ENCODE peak calls at places on chromosomes 4 and X, in seven cellular contexts. One of them, this sample, is unnamed.

GRCh38 chr4:168501407-168501806 is 4.6 kb downstream of the PALLD start:
- DNase-seq in transverse colon: no peak
- DNase-seq in K562: no peak
- DNase-seq in tibial nerve: no peak
- DNase-seq in suprapubic skin: no peak
- DNase-seq in A549: no peak
- DNase-seq in GM12878: no peak
- DNase-seq in this sample: no peak

GRCh38 chr4:145769450-145770037 is 89.6 kb downstream of the C4orf51 start:
- DNase-seq in transverse colon: no peak
- DNase-seq in K562: no peak
- DNase-seq in tibial nerve: no peak
- DNase-seq in suprapubic skin: no peak
- DNase-seq in A549: no peak
- DNase-seq in GM12878: no peak
- DNase-seq in this sample: no peak

GRCh38 chrX:115318139-115318538 is 28.6 kb downstream of the LUZP4 start:
- DNase-seq in transverse colon: no peak
- DNase-seq in K562: no peak
- DNase-seq in tibial nerve: no peak
- DNase-seq in suprapubic skin: no peak
- DNase-seq in A549: no peak
- DNase-seq in GM12878: no peak
- DNase-seq in this sample: no peak

GRCh38 chr4:38177035-38177791 is 217.0 kb downstream of the PTTG2 start:
- DNase-seq in transverse colon: peak; percentile 46
- DNase-seq in K562: no peak
- DNase-seq in tibial nerve: no peak
- DNase-seq in suprapubic skin: no peak
- DNase-seq in A549: no peak
- DNase-seq in GM12878: no peak
- DNase-seq in this sample: peak; percentile 71

GRCh38 chr4:88802138-88802537 is 104.5 kb upstream of the NAP1L5 start:
- DNase-seq in transverse colon: no peak
- DNase-seq in K562: no peak
- DNase-seq in tibial nerve: no peak
- DNase-seq in suprapubic skin: no peak
- DNase-seq in A549: no peak
- DNase-seq in GM12878: no peak
- DNase-seq in this sample: no peak

GRCh38 chr4:140252144-140252741 is 98.3 kb upstream of the MAML3 start:
- DNase-seq in transverse colon: peak; percentile 46
- DNase-seq in K562: no peak
- DNase-seq in tibial nerve: no peak
- DNase-seq in suprapubic skin: no peak
- DNase-seq in A549: peak; percentile 21
- DNase-seq in GM12878: no peak
- DNase-seq in this sample: peak; percentile 31

GRCh38 chr4:118112647-118113046 is 78.4 kb downstream of the NDST3 start:
- DNase-seq in transverse colon: no peak
- DNase-seq in K562: no peak
- DNase-seq in tibial nerve: no peak
- DNase-seq in suprapubic skin: no peak
- DNase-seq in A549: no peak
- DNase-seq in GM12878: no peak
- DNase-seq in this sample: no peak

GRCh38 chr4:12636191-12636590 is 847.9 kb downstream of the RAB28 start:
- DNase-seq in transverse colon: no peak
- DNase-seq in K562: no peak
- DNase-seq in tibial nerve: no peak
- DNase-seq in suprapubic skin: no peak
- DNase-seq in A549: no peak
- DNase-seq in GM12878: no peak
- DNase-seq in this sample: no peak

GRCh38 chrX:17655232-17656034 is 81.9 kb upstream of the SCML1 start:
- DNase-seq in transverse colon: no peak
- DNase-seq in K562: no peak
- DNase-seq in tibial nerve: no peak
- DNase-seq in suprapubic skin: no peak
- DNase-seq in A549: no peak
- DNase-seq in GM12878: no peak
- DNase-seq in this sample: no peak

GRCh38 chr4:60805500-60806313 is 394.4 kb upstream of the ADGRL3 start:
- DNase-seq in transverse colon: no peak
- DNase-seq in K562: peak; percentile 1
- DNase-seq in tibial nerve: no peak
- DNase-seq in suprapubic skin: no peak
- DNase-seq in A549: no peak
- DNase-seq in GM12878: no peak
- DNase-seq in this sample: no peak

GRCh38 chrX:115563633-115564182 is 2.7 kb downstream of the PLS3 start:
- DNase-seq in transverse colon: no peak
- DNase-seq in K562: no peak
- DNase-seq in tibial nerve: no peak
- DNase-seq in suprapubic skin: no peak
- DNase-seq in A549: no peak
- DNase-seq in GM12878: no peak
- DNase-seq in this sample: no peak

GRCh38 chr4:128068927-128069326 is 7.8 kb downstream of the LARP1B start:
- DNase-seq in transverse colon: no peak
- DNase-seq in K562: peak; percentile 11
- DNase-seq in tibial nerve: no peak
- DNase-seq in suprapubic skin: no peak
- DNase-seq in A549: peak; percentile 13
- DNase-seq in GM12878: no peak
- DNase-seq in this sample: no peak

GRCh38 chr4:125155251-125155650 is 159.5 kb upstream of the FAT4 start:
- DNase-seq in transverse colon: no peak
- DNase-seq in K562: no peak
- DNase-seq in tibial nerve: no peak
- DNase-seq in suprapubic skin: no peak
- DNase-seq in A549: no peak
- DNase-seq in GM12878: no peak
- DNase-seq in this sample: no peak

GRCh38 chrX:6074532-6074931 is 154.1 kb downstream of the NLGN4X start:
- DNase-seq in transverse colon: no peak
- DNase-seq in K562: no peak
- DNase-seq in tibial nerve: no peak
- DNase-seq in suprapubic skin: no peak
- DNase-seq in A549: no peak
- DNase-seq in GM12878: no peak
- DNase-seq in this sample: no peak

GRCh38 chrX:134484039-134484438 is 24.1 kb downstream of the HPRT1 start:
- DNase-seq in transverse colon: no peak
- DNase-seq in K562: peak; percentile 10
- DNase-seq in tibial nerve: no peak
- DNase-seq in suprapubic skin: no peak
- DNase-seq in A549: peak; percentile 7
- DNase-seq in GM12878: no peak
- DNase-seq in this sample: no peak

GRCh38 chr4:151304226-151304625 is 21.2 kb downstream of the SH3D19 start:
- DNase-seq in transverse colon: no peak
- DNase-seq in K562: no peak
- DNase-seq in tibial nerve: no peak
- DNase-seq in suprapubic skin: no peak
- DNase-seq in A549: no peak
- DNase-seq in GM12878: no peak
- DNase-seq in this sample: no peak

GRCh38 chrX:150361777-150362351 is 1.3 kb upstream of the MAMLD1 start:
- DNase-seq in transverse colon: no peak
- DNase-seq in K562: no peak
- DNase-seq in tibial nerve: no peak
- DNase-seq in suprapubic skin: no peak
- DNase-seq in A549: no peak
- DNase-seq in GM12878: no peak
- DNase-seq in this sample: no peak

GRCh38 chr4:153295131-153295755 is 49.2 kb upstream of the MND1 start:
- DNase-seq in transverse colon: no peak
- DNase-seq in K562: peak; percentile 43
- DNase-seq in tibial nerve: no peak
- DNase-seq in suprapubic skin: no peak
- DNase-seq in A549: no peak
- DNase-seq in GM12878: no peak
- DNase-seq in this sample: no peak

GRCh38 chrX:75642811-75643361 is 120.0 kb upstream of the ZDHHC15 start:
- DNase-seq in transverse colon: no peak
- DNase-seq in K562: no peak
- DNase-seq in tibial nerve: no peak
- DNase-seq in suprapubic skin: no peak
- DNase-seq in A549: no peak
- DNase-seq in GM12878: no peak
- DNase-seq in this sample: no peak

GRCh38 chr4:105544517-105544916 is 7.9 kb upstream of the ARHGEF38 start:
- DNase-seq in transverse colon: no peak
- DNase-seq in K562: no peak
- DNase-seq in tibial nerve: no peak
- DNase-seq in suprapubic skin: no peak
- DNase-seq in A549: no peak
- DNase-seq in GM12878: no peak
- DNase-seq in this sample: no peak
- TF ChIP-seq EP300 in transverse colon: no peak
- TF ChIP-seq EP300 in K562: no peak
- TF ChIP-seq EP300 in tibial nerve: no peak
- TF ChIP-seq EP300 in suprapubic skin: no peak
- TF ChIP-seq EP300 in A549: no peak
- TF ChIP-seq EP300 in GM12878: no peak
- TF ChIP-seq EP300 in this sample: no peak

DNA sequence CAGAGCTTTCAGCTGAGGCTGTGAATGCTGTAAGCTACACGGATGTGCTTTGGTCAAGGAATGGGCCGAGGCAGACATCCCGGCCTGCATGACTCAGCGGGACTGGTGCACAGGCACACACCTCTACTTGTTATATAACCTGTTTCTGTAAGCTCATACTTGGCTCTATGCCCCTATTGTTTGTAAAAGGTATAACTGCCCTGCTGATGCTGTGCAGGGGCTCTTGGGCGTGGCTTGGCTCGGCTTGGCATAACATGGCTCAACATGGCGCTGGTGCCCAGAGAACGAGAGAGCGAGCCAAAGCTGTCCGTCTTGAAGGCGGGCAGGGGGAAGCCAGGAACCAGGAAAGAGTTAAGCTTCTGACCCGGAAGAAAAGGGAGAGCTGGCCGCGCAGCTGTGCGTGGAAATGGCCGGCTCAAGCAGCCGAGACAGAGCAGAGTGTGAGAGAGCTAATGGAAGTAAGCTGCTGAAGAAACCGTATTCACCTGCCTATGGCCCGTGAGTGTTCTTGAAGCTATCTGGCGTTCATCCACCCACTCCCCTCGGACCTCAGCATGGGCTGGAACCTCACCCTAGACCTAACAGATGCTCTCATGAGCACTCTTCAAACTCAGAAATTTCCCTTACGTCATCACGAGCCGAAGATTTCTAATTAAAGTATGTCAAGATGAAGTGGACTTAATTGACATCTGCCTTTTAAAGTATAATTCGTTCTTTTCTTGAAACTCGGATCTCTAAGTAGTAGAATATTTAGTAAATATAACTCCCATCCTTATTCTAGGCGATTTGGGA is 286.3 kb upstream of the AGA start:
- DNase-seq in transverse colon: peak; percentile 32
- DNase-seq in K562: no peak
- DNase-seq in tibial nerve: no peak
- DNase-seq in suprapubic skin: no peak
- DNase-seq in A549: no peak
- DNase-seq in GM12878: no peak
- DNase-seq in this sample: no peak
- TF ChIP-seq EP300 in transverse colon: no peak
- TF ChIP-seq EP300 in K562: no peak
- TF ChIP-seq EP300 in tibial nerve: no peak
- TF ChIP-seq EP300 in suprapubic skin: no peak
- TF ChIP-seq EP300 in A549: no peak
- TF ChIP-seq EP300 in GM12878: no peak
- TF ChIP-seq EP300 in this sample: no peak

GRCh38 chr4:106142616-106143015 is 173.4 kb downstream of the TBCK start:
- DNase-seq in transverse colon: no peak
- DNase-seq in K562: no peak
- DNase-seq in tibial nerve: no peak
- DNase-seq in suprapubic skin: no peak
- DNase-seq in A549: no peak
- DNase-seq in GM12878: no peak
- DNase-seq in this sample: no peak
- TF ChIP-seq EP300 in transverse colon: no peak
- TF ChIP-seq EP300 in K562: no peak
- TF ChIP-seq EP300 in tibial nerve: no peak
- TF ChIP-seq EP300 in suprapubic skin: no peak
- TF ChIP-seq EP300 in A549: no peak
- TF ChIP-seq EP300 in GM12878: no peak
- TF ChIP-seq EP300 in this sample: no peak

GRCh38 chrX:131725001-131725654 is 181.3 kb downstream of the OR13H1 start:
- DNase-seq in transverse colon: no peak
- DNase-seq in K562: no peak
- DNase-seq in tibial nerve: no peak
- DNase-seq in suprapubic skin: no peak
- DNase-seq in A549: no peak
- DNase-seq in GM12878: no peak
- DNase-seq in this sample: no peak

GRCh38 chrX:131727778-131728177 is 183.9 kb downstream of the OR13H1 start:
- DNase-seq in transverse colon: no peak
- DNase-seq in K562: no peak
- DNase-seq in tibial nerve: no peak
- DNase-seq in suprapubic skin: no peak
- DNase-seq in A549: no peak
- DNase-seq in GM12878: no peak
- DNase-seq in this sample: no peak

GRCh38 chrX:131729295-131729694 is 185.4 kb downstream of the OR13H1 start:
- DNase-seq in transverse colon: peak; percentile 89
- DNase-seq in K562: no peak
- DNase-seq in tibial nerve: no peak
- DNase-seq in suprapubic skin: no peak
- DNase-seq in A549: no peak
- DNase-seq in GM12878: peak; percentile 88
- DNase-seq in this sample: peak; percentile 84

GRCh38 chrX:131724292-131724691 is 180.4 kb downstream of the OR13H1 start:
- DNase-seq in transverse colon: no peak
- DNase-seq in K562: no peak
- DNase-seq in tibial nerve: no peak
- DNase-seq in suprapubic skin: no peak
- DNase-seq in A549: no peak
- DNase-seq in GM12878: no peak
- DNase-seq in this sample: no peak

DNA sequence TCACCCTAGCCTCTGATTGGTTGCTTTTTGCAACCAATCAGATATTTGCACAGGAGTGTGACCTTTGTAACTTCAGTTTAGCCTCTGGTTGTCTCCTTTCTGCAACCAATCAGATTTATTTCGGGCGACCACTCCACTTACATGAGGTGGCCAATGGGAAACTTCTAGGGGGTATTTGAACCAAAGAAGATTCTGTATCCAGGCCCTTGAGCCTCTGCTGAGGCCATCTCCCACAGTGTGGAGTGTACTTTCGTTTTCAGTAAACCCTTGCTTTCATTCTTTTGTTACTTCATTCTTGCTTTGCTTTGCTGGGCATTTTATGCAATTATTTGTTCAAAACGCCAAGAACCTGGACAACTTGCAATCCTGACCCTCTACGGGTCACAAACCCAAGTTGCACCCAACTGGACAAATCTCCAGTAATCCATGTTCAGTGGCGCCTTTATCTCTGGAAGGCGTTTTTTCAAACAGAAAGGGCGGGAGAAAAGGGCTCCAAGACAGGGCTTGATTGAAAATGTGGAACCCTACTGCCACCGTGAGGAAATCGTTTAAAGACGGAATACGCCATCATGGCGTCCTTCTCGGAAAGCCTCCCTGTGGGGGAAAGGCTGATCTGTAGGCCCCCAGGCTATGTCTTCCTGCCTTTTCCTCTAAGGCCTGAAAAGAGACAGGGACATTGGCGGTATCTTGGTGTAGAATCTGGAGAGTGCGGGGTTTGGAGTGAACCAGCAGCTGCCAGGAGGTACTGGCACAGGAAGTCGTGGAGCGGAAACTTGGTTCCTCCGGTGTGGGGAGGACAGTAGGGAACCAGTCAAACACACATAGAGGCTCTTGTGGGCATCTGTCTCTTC is 184.6 kb downstream of the OR13H1 start:
- DNase-seq in transverse colon: peak; percentile 85
- DNase-seq in K562: no peak
- DNase-seq in tibial nerve: no peak
- DNase-seq in suprapubic skin: no peak
- DNase-seq in A549: no peak
- DNase-seq in GM12878: peak; percentile 84
- DNase-seq in this sample: peak; percentile 80
- TF ChIP-seq EP300 in transverse colon: no peak
- TF ChIP-seq EP300 in K562: no peak
- TF ChIP-seq EP300 in tibial nerve: no peak
- TF ChIP-seq EP300 in suprapubic skin: no peak
- TF ChIP-seq EP300 in A549: no peak
- TF ChIP-seq EP300 in GM12878: no peak
- TF ChIP-seq EP300 in this sample: no peak